ENCODE peak calls at places on chromosomes 13 and 19, in four cellular contexts. C is AG08396, I is ascending aorta, E is DMS79 treated with DMSO at 0.1 percent for 48 hours. R is an unnamed sample.

GRCh38 chr19:37519890-37520289 is 13.2 kb downstream of the ZNF793 start:
- DNase-seq in C (no peak), I (no peak), E (no peak), R (no peak)

GRCh38 chr13:114035583-114036501 is 62.0 kb upstream of the C13orf46 start:
- DNase-seq in C (peak; percentile 36), I (no peak), E (no peak), R (peak; percentile 50)

GRCh38 chr13:112143753-112144615 is 77.0 kb downstream of the SOX1 start:
- DNase-seq in C (no peak), I (no peak), E (no peak), R (no peak)

GRCh38 chr19:42010245-42011126 is 16.5 kb upstream of the ATP1A3 start:
- DNase-seq in C (no peak), I (no peak), E (no peak), R (no peak)

GRCh38 chr19:18118420-18119242 is 21.1 kb downstream of the MAST3 start:
- DNase-seq in C (no peak), I (no peak), E (no peak), R (no peak)

GRCh38 chr13:94351292-94352000 is 128.0 kb downstream of the DCT start:
- DNase-seq in C (peak; percentile 53), I (no peak), E (no peak), R (no peak)

GRCh38 chr13:89212186-89212585 is 1541.0 kb downstream of the SLITRK5 start:
- DNase-seq in C (no peak), I (no peak), E (no peak), R (no peak)

GRCh38 chr13:19818223-19818842 is 35.6 kb upstream of the PSPC1 start:
- DNase-seq in C (no peak), I (no peak), E (no peak), R (peak; percentile 45)

GRCh38 chr19:41860419-41861097 is 503 bp downstream of the RPS19 start:
- DNase-seq in C (no peak), I (no peak), E (no peak), R (peak; percentile 54)

GRCh38 chr13:24148414-24149305 is 11.9 kb upstream of the SPATA13 start:
- DNase-seq in C (peak; percentile 93), I (no peak), E (no peak), R (peak; percentile 96)

GRCh38 chr19:7743425-7743841 is 3.9 kb downstream of the CD209 start:
- DNase-seq in C (no peak), I (no peak), E (no peak), R (no peak)

GRCh38 chr13:67792151-67792665 is 562.1 kb upstream of the PCDH9 start:
- DNase-seq in C (no peak), I (no peak), E (no peak), R (peak; percentile 22)

GRCh38 chr19:4538601-4538954 is 1.3 kb downstream of the LRG1 start:
- DNase-seq in C (no peak), I (no peak), E (peak; percentile 84), R (no peak)

GRCh38 chr19:54388803-54389144 is 24.0 kb upstream of the LAIR1 start:
- DNase-seq in C (no peak), I (no peak), E (no peak), R (no peak)

GRCh38 chr13:78160793-78161192 is 242.2 kb upstream of the EDNRB start:
- DNase-seq in C (peak; percentile 61), I (no peak), E (no peak), R (no peak)

GRCh38 chr13:107568181-107568580 is 647.2 kb downstream of the LIG4 start:
- DNase-seq in C (no peak), I (no peak), E (no peak), R (peak; percentile 19)

GRCh38 chr19:17125728-17126677 is 50.4 kb downstream of the MYO9B start:
- DNase-seq in C (peak; percentile 43), I (peak; percentile 91), E (no peak), R (peak; percentile 71)

GRCh38 chr19:48994035-48994386 is 324 bp downstream of the RUVBL2 start:
- DNase-seq in C (no peak), I (no peak), E (no peak), R (no peak)

GRCh38 chr13:40026741-40027140 is 371.3 kb downstream of the COG6 start:
- DNase-seq in C (no peak), I (no peak), E (no peak), R (no peak)

GRCh38 chr13:97030705-97031452 is 36.6 kb upstream of the OXGR1 start:
- DNase-seq in C (peak; percentile 15), I (no peak), E (no peak), R (peak; percentile 73)

GRCh38 chr19:3284759-3285646 is 60.5 kb downstream of the CELF5 start:
- DNase-seq in C (peak; percentile 62), I (no peak), E (no peak), R (peak; percentile 37)

GRCh38 chr13:44388427-44388826 is 14.8 kb downstream of the SERP2 start:
- DNase-seq in C (no peak), I (no peak), E (no peak), R (no peak)

GRCh38 chr19:45901432-45901903 is 945 bp downstream of the MYPOP start:
- DNase-seq in C (peak; percentile 56), I (peak; percentile 78), E (peak; percentile 10), R (peak; percentile 61)

GRCh38 chr19:8567522-8568172 is 9.6 kb downstream of the MYO1F start:
- DNase-seq in C (no peak), I (no peak), E (no peak), R (no peak)

GRCh38 chr19:861756-862528 is 2.5 kb downstream of the CFD start:
- DNase-seq in C (peak; percentile 78), I (no peak), E (no peak), R (peak; percentile 54)

R was measured in lung microvascular endothelial cell.